ENCODE peak calls at places on chromosomes 13 and 19, in ten cellular contexts. J is EH; T is mucosa of descending colon; W is cardiac fibroblast; D is left ventricle myocardium inferior; Q is breast epithelium; X is stimulated activated naive CD8-positive, alpha-beta T cell treated with anti-CD3 and anti-CD28 coated beads, Interleukin-15, amount 100 ng/mL, for 72 hours; E is activated naive CD8-positive, alpha-beta T cell treated with anti-CD3 and anti-CD28 coated beads, Interleukin-2, amount 50 U/mL, for 24 hours; B is activated T-helper 1 cell treated with anti-CD3 and anti-CD28 coated beads, Interleukin-2, amount 50 U/mL, for 16 hours; M is DMS153. F is an unnamed sample.

GRCh38 chr19:52307275-52307674 is 10.3 kb downstream of the ZNF480 start:
- DNase-seq in J (peak; percentile 12), T (no peak), W (peak; percentile 28), D (no peak), Q (no peak), X (no peak), E (peak; percentile 23), B (no peak), M (no peak), F (no peak)

GRCh38 chr19:41776700-41777099 is 19.7 kb upstream of the CEACAM3 start:
- DNase-seq in J (no peak), T (no peak), W (no peak), D (no peak), Q (no peak), X (no peak), E (no peak), B (no peak), M (no peak), F (no peak)

GRCh38 chr19:11693505-11694499 is 44.9 kb downstream of the ZNF823 start:
- DNase-seq in J (peak; percentile 80), T (no peak), W (peak; percentile 52), D (no peak), Q (no peak), X (no peak), E (no peak), B (no peak), M (peak; percentile 55), F (no peak)

GRCh38 chr19:13014101-13014920 is 19.0 kb downstream of the NFIX start:
- DNase-seq in J (no peak), T (no peak), W (peak; percentile 39), D (no peak), Q (no peak), X (no peak), E (peak; percentile 24), B (no peak), M (no peak), F (no peak)

GRCh38 chr19:7904074-7905020 is 670 bp downstream of the MAP2K7 start:
- DNase-seq in J (no peak), T (peak; percentile 79), W (no peak), D (no peak), Q (no peak), X (peak; percentile 70), E (no peak), B (no peak), M (no peak), F (no peak)

GRCh38 chr13:110232146-110232545 is 74.8 kb downstream of the COL4A1 start:
- DNase-seq in J (no peak), T (no peak), W (no peak), D (no peak), Q (no peak), X (no peak), E (no peak), B (no peak), M (no peak), F (no peak)

GRCh38 chr13:113616991-113617749 is 32.6 kb downstream of the TFDP1 start:
- DNase-seq in J (no peak), T (no peak), W (peak; percentile 53), D (no peak), Q (no peak), X (no peak), E (no peak), B (no peak), M (peak; percentile 68), F (peak; percentile 63)

GRCh38 chr13:111390522-111391270 is 70.3 kb downstream of the TEX29 start:
- DNase-seq in J (no peak), T (no peak), W (no peak), D (no peak), Q (no peak), X (no peak), E (no peak), B (no peak), M (no peak), F (no peak)

GRCh38 chr13:26742691-26743358 is 17.8 kb downstream of the GPR12 start:
- DNase-seq in J (no peak), T (no peak), W (no peak), D (no peak), Q (no peak), X (no peak), E (no peak), B (no peak), M (no peak), F (no peak)

GRCh38 chr19:45079911-45080469 is 930 bp downstream of the GEMIN7 start:
- DNase-seq in J (no peak), T (peak; percentile 47), W (no peak), D (no peak), Q (no peak), X (no peak), E (no peak), B (no peak), M (no peak), F (no peak)

GRCh38 chr19:11142528-11143171 is 12.9 kb downstream of the SPC24 start:
- DNase-seq in J (peak; percentile 97), T (peak; percentile 78), W (peak; percentile 98), D (peak; percentile 92), Q (peak; percentile 81), X (no peak), E (no peak), B (no peak), M (peak; percentile 41), F (no peak)

GRCh38 chr13:35496011-35496410 is 19.5 kb upstream of the MAB21L1 start:
- DNase-seq in J (no peak), T (no peak), W (no peak), D (no peak), Q (no peak), X (no peak), E (no peak), B (no peak), M (no peak), F (no peak)

GRCh38 chr19:16661480-16662034 is 618 bp downstream of the TMEM38A start:
- DNase-seq in J (no peak), T (peak; percentile 61), W (no peak), D (peak; percentile 71), Q (no peak), X (peak; percentile 3), E (peak; percentile 12), B (no peak), M (no peak), F (no peak)

GRCh38 chr19:19399733-19400438 is 5.6 kb upstream of the GATAD2A start:
- DNase-seq in J (peak; percentile 58), T (no peak), W (peak; percentile 59), D (no peak), Q (no peak), X (no peak), E (no peak), B (no peak), M (no peak), F (no peak)

GRCh38 chr13:20118268-20119140 is 42.3 kb downstream of the GJA3 start:
- DNase-seq in J (peak; percentile 65), T (peak; percentile 86), W (peak; percentile 53), D (peak; percentile 48), Q (no peak), X (peak; percentile 32), E (no peak), B (no peak), M (no peak), F (peak; percentile 74)

GRCh38 chr13:105462981-105463380 is 1072.5 kb downstream of the EFNB2 start:
- DNase-seq in J (no peak), T (no peak), W (peak; percentile 53), D (no peak), Q (no peak), X (no peak), E (no peak), B (no peak), M (no peak), F (no peak)

GRCh38 chr13:76836311-76836710 is 49.9 kb downstream of the KCTD12 start:
- DNase-seq in J (peak; percentile 52), T (no peak), W (peak; percentile 38), D (no peak), Q (no peak), X (no peak), E (no peak), B (no peak), M (no peak), F (no peak)

GRCh38 chr19:49014870-49015255 is 2.0 kb downstream of the LHB start:
- DNase-seq in J (no peak), T (no peak), W (no peak), D (no peak), Q (no peak), X (no peak), E (no peak), B (no peak), M (no peak), F (no peak)

GRCh38 chr13:72638059-72638815 is 89.2 kb downstream of the MZT1 start:
- DNase-seq in J (no peak), T (no peak), W (no peak), D (no peak), Q (no peak), X (no peak), E (no peak), B (no peak), M (no peak), F (no peak)

GRCh38 chr19:34217952-34218817 is 36.2 kb upstream of the GARRE1 start:
- DNase-seq in J (peak; percentile 96), T (no peak), W (peak; percentile 83), D (no peak), Q (no peak), X (peak; percentile 66), E (peak; percentile 55), B (peak; percentile 33), M (peak; percentile 91), F (no peak)

GRCh38 chr13:30551194-30551593 is 66.5 kb upstream of the USPL1 start:
- DNase-seq in J (peak; percentile 55), T (no peak), W (peak; percentile 44), D (no peak), Q (no peak), X (no peak), E (no peak), B (no peak), M (no peak), F (no peak)

GRCh38 chr13:99655351-99656091 is 154.2 kb downstream of the TM9SF2 start:
- DNase-seq in J (peak; percentile 32), T (no peak), W (no peak), D (no peak), Q (no peak), X (no peak), E (peak; percentile 37), B (no peak), M (no peak), F (no peak)

GRCh38 chr19:34676697-34677385 is at the start of gene SCGB2B2:
- DNase-seq in J (no peak), T (no peak), W (no peak), D (no peak), Q (no peak), X (no peak), E (peak; percentile 75), B (no peak), M (peak; percentile 87), F (peak; percentile 84)

GRCh38 chr13:67228909-67229308 is 1.2 kb downstream of the PCDH9 start:
- DNase-seq in J (peak; percentile 25), T (no peak), W (peak; percentile 31), D (no peak), Q (no peak), X (no peak), E (no peak), B (no peak), M (no peak), F (no peak)

GRCh38 chr13:111904701-111905608 is 162.0 kb upstream of the SOX1 start:
- DNase-seq in J (no peak), T (no peak), W (no peak), D (no peak), Q (no peak), X (no peak), E (no peak), B (no peak), M (no peak), F (peak; percentile 32)

GRCh38 chr19:46201413-46202310 is 27.9 kb upstream of the IGFL1 start:
- DNase-seq in J (peak; percentile 67), T (no peak), W (no peak), D (no peak), Q (no peak), X (no peak), E (no peak), B (no peak), M (no peak), F (no peak)

GRCh38 chr19:35076026-35076370 is 34.5 kb downstream of the HPN start:
- DNase-seq in J (no peak), T (no peak), W (no peak), D (no peak), Q (no peak), X (no peak), E (no peak), B (no peak), M (no peak), F (no peak)

GRCh38 chr13:87827479-87827878 is 156.3 kb downstream of the SLITRK5 start:
- DNase-seq in J (no peak), T (no peak), W (no peak), D (no peak), Q (no peak), X (no peak), E (no peak), B (no peak), M (no peak), F (no peak)